ENCODE peak calls at places on chromosomes 3 and 15, in five cellular contexts. G is brain microvascular endothelial cell, P is thoracic aorta, W is right lobe of liver, T is uterus. R is an unnamed sample.
A peak's percentile ranks its signal among the peaks of the same experiment; 100 is the strongest.

GRCh38 chr3:182342252-182342651 is 451.1 kb upstream of the ATP11B start:
- DNase-seq in G (no peak), P (no peak), W (no peak), T (no peak), R (no peak)

GRCh38 chr3:183116051-183116614 is 16.8 kb upstream of the MCCC1 start:
- DNase-seq in G (no peak), P (no peak), W (peak; percentile 44), T (no peak), R (no peak)

GRCh38 chr3:111676177-111677021 is 81.3 kb upstream of the ZBED2 start:
- DNase-seq in G (peak; percentile 51), P (no peak), W (peak; percentile 49), T (no peak), R (no peak)

GRCh38 chr3:46892285-46893145 is 15.0 kb downstream of the PTH1R start:
- DNase-seq in G (peak; percentile 30), P (peak; percentile 71), W (peak; percentile 56), T (peak; percentile 73), R (peak; percentile 74)

GRCh38 chr3:160400048-160400630 is 689 bp downstream of the SMC4 start:
- DNase-seq in G (peak; percentile 57), P (no peak), W (peak; percentile 68), T (peak; percentile 31), R (peak; percentile 40)

GRCh38 chr3:165854696-165855095 is 17.5 kb upstream of the BCHE start:
- DNase-seq in G (peak; percentile 42), P (no peak), W (no peak), T (no peak), R (no peak)

GRCh38 chr3:153221748-153222162 is 59.7 kb downstream of the RAP2B start:
- DNase-seq in G (peak; percentile 100), P (peak; percentile 21), W (peak; percentile 48), T (peak; percentile 24), R (peak; percentile 47)

GRCh38 chr3:85603378-85603777 is 644.6 kb downstream of the CADM2 start:
- DNase-seq in G (no peak), P (no peak), W (no peak), T (no peak), R (no peak)

GRCh38 chr3:133531981-133532380 is 41.5 kb upstream of the CDV3 start:
- DNase-seq in G (peak; percentile 88), P (no peak), W (no peak), T (no peak), R (no peak)

GRCh38 chr3:82080261-82080660 is 318.8 kb upstream of the GBE1 start:
- DNase-seq in G (peak; percentile 6), P (no peak), W (no peak), T (no peak), R (no peak)
- TF ChIP-seq CTCF in G (no peak), P (no peak), W (no peak), T (no peak), R (no peak)

GRCh38 chr15:49847937-49848823 is 227.3 kb downstream of the DTWD1 start:
- DNase-seq in G (peak; percentile 91), P (no peak), W (no peak), T (no peak), R (no peak)
- H3K36me3 ChIP-seq in G (no peaks in the 10 kb centered on the region), P (no peaks in the 10 kb centered on the region), W (no peaks in the 10 kb centered on the region), T (no peaks in the 10 kb centered on the region), R (peaks cover 6% of the 10 kb centered on the region)

DNA sequence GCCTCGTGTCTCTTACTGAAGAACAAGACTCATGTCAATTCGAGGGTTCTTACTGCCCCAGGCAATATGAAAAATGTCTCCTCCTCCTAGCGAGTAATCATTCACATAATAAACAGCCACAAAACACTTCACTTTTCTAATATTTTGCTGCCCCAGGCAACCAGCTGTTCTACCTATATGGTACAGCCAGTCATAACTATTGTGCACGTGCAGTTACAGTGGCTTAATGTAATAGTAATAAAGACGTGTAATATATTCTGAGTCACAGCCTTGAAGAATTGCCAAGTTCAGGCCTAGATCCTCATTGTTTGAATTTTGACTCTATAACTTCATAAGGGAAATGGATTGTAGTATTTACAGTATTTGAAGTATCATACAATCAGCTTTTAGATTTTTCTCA is 1250.0 kb upstream of the GBE1 start:
- DNase-seq in G (peak; percentile 34), P (no peak), W (no peak), T (no peak), R (no peak)
- H3K4me3 ChIP-seq in G (no peak overlapping the region), P (no peak overlapping the region), W (no peak overlapping the region), T (no peak overlapping the region), R (no peak overlapping the region)

DNA sequence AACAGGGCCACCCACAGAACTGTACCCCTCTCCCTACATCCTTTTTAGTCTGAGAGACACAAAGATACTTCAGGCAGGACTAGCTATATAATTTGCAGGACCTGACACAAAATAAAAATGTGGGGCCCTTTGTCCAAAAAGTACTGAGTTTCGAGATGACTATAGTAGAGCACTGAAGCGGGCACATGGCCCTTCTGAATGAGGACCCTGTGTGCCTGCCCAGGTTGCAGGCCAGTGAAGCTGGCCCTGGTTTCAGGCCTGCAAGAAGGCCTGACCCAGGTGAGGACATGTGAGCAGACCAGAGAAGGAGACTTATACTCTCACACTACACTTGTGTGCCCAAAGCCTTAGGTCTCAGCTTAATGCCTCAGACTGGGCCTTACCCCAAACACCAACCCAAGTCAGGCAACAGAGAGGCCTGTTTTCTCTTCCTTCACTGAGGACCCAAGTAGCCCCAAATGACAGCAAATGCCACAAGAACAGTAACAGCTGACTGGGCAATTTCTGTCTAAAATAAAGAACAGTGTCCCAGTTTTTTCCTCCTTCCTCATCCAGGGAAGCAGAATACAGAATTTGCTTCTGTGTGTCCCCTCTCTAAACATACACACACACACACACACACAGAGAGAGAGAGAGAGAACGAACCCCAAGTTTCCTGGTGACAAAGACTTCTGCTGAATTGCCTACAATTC is 100.9 kb upstream of the ARHGEF3 start:
- DNase-seq in G (no peak), P (no peak), W (no peak), T (no peak), R (no peak)
- TF ChIP-seq CTCF in G (no peak), P (no peak), W (no peak), T (no peak), R (no peak)

DNA sequence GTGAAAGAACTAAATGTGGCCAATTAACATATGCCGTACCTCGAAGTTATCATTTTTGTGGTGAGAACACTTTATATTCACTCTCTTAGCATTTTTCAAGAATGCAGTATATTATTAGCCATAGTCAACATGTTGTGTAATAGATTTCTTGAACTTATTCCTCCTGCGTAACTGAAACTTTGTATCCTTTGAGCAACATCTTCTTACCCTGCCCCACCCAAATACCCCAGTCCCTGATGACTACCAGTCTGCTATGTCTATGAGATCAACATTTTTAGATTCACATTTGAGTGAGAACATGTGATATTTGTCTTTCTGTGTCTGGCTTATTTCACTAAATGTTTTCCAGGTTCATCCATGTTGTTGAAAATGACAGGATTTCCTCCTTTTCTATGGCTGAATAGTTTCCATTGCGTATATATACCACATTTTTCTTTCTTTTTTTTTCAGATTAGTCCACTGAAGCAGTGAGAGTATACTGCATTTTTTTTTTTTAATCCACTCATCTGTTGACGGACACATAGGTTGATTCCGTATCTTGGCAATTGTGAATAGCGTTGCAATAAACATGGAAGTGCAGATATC is 12.7 kb upstream of the KBTBD8 start:
- DNase-seq in G (no peak), P (no peak), W (no peak), T (no peak), R (no peak)
- H3K36me3 ChIP-seq in G (no peaks in the 10 kb centered on the region), P (no peaks in the 10 kb centered on the region), W (no peaks in the 10 kb centered on the region), T (no peaks in the 10 kb centered on the region), R (no peaks in the 10 kb centered on the region)

GRCh38 chr3:122058294-122058693 is 3.1 kb downstream of the CD86 start:
- DNase-seq in G (no peak), P (no peak), W (no peak), T (no peak), R (no peak)
- H3K4me3 ChIP-seq in G (no peak overlapping the region), P (no peak overlapping the region), W (no peak overlapping the region), T (no peak overlapping the region), R (no peak overlapping the region)

R was measured in left ventricle myocardium inferior.